ENCODE peak calls at places on chromosomes 5 and 9, in ten cellular contexts. F is ascending aorta; V is stomach; B is RWPE1; A is CD8-positive, alpha-beta memory T cell; H is HL-60; L is lower lobe of right lung; Y is uterus; P is SJSA1; G is Peyer's patch. X is an unnamed sample.

GRCh38 chr5:145975361-145976066 is 39.1 kb downstream of the SH3RF2 start:
- DNase-seq in G (no peak), P (peak; percentile 92), L (no peak), F (no peak), A (no peak), V (peak; percentile 37), B (peak; percentile 65), H (no peak), Y (no peak), X (no peak)

GRCh38 chr5:69491838-69492390 is 676 bp upstream of the OCLN start:
- DNase-seq in B (no peak), P (no peak), G (no peak), L (no peak), F (no peak), Y (no peak), H (no peak), A (no peak), V (no peak), X (no peak)

GRCh38 chr5:50593681-50594080 is 72.8 kb upstream of the PARP8 start:
- DNase-seq in F (no peak), L (no peak), H (no peak), P (no peak), B (no peak), A (peak; percentile 10), Y (no peak), V (no peak), G (peak; percentile 21), X (no peak)

GRCh38 chr9:121860744-121861143 is 209.3 kb downstream of the DAB2IP start:
- DNase-seq in F (no peak), G (no peak), Y (peak; percentile 63), L (no peak), V (no peak), A (no peak), B (no peak), P (peak; percentile 52), H (no peak), X (no peak)

GRCh38 chr5:124963236-124963929 is 216.9 kb upstream of the ZNF608 start:
- DNase-seq in Y (no peak), B (peak; percentile 75), P (no peak), A (no peak), L (no peak), G (no peak), V (no peak), F (no peak), H (peak; percentile 72), X (no peak)

GRCh38 chr5:135450328-135450727 is 1.8 kb downstream of the TIFAB start:
- DNase-seq in F (no peak), H (no peak), L (no peak), V (peak; percentile 17), A (no peak), Y (no peak), G (no peak), P (no peak), B (no peak), X (no peak)

GRCh38 chr5:111326551-111326950 is 102.4 kb downstream of the CAMK4 start:
- DNase-seq in B (no peak), H (no peak), V (no peak), G (no peak), F (no peak), Y (no peak), A (no peak), L (no peak), P (no peak), X (no peak)

GRCh38 chr5:173330856-173331206 is 2.6 kb upstream of the STC2 start:
- DNase-seq in B (no peak), P (no peak), V (no peak), Y (no peak), G (no peak), F (no peak), L (no peak), H (no peak), A (no peak), X (no peak)

GRCh38 chr5:157748740-157749461 is 5.4 kb downstream of the LSM11 start:
- DNase-seq in P (no peak), L (no peak), H (no peak), G (no peak), V (no peak), B (peak; percentile 64), A (no peak), Y (peak; percentile 54), F (no peak), X (no peak)

GRCh38 chr5:129541648-129542251 is 81.7 kb downstream of the ADAMTS19 start:
- DNase-seq in L (no peak), Y (no peak), A (no peak), V (no peak), P (no peak), H (no peak), B (peak; percentile 5), G (no peak), F (no peak), X (no peak)

GRCh38 chr5:10834695-10835094 is 73.7 kb upstream of the DAP start:
- DNase-seq in Y (no peak), L (no peak), F (no peak), P (no peak), V (no peak), H (no peak), B (no peak), G (no peak), A (no peak), X (no peak)

GRCh38 chr9:76419782-76420380 is 25.7 kb upstream of the RFK start:
- DNase-seq in F (no peak), G (no peak), H (no peak), V (no peak), L (no peak), P (no peak), A (no peak), B (peak; percentile 22), Y (no peak), X (no peak)

GRCh38 chr5:74166064-74166463 is 474.5 kb downstream of the ENC1 start:
- DNase-seq in B (no peak), G (no peak), P (no peak), Y (no peak), H (no peak), F (no peak), A (no peak), L (no peak), V (no peak), X (no peak)

GRCh38 chr5:50724-51499 is 41.1 kb upstream of the PLEKHG4B start:
- DNase-seq in H (no peak), V (no peak), L (no peak), F (no peak), A (no peak), Y (no peak), G (no peak), P (no peak), B (no peak), X (no peak)

GRCh38 chr9:130129425-130130061 is 42.7 kb upstream of the NCS1 start:
- DNase-seq in P (no peak), V (no peak), A (peak; percentile 6), G (no peak), B (no peak), H (no peak), F (no peak), Y (no peak), L (peak; percentile 33), X (no peak)

GRCh38 chr5:17723876-17724275 is 89.6 kb downstream of the TAF11L14 start:
- DNase-seq in F (no peak), P (no peak), A (no peak), V (no peak), H (no peak), B (no peak), Y (no peak), G (no peak), L (no peak), X (no peak)

GRCh38 chr9:128457207-128457606 is 1.4 kb downstream of the ODF2 start:
- DNase-seq in A (no peak), H (no peak), B (no peak), L (no peak), Y (no peak), F (no peak), P (no peak), G (no peak), V (no peak), X (peak; percentile 6)
- H3K27ac ChIP-seq in A (no peak overlapping the region), H (no peak overlapping the region), B (peak overlapping the region; percentile 91), L (no peak overlapping the region), Y (no peak overlapping the region), F (no peak overlapping the region), P (peak overlapping the region; percentile 65), G (no peak overlapping the region), V (peak overlapping the region; percentile 93), X (no peak overlapping the region)

DNA sequence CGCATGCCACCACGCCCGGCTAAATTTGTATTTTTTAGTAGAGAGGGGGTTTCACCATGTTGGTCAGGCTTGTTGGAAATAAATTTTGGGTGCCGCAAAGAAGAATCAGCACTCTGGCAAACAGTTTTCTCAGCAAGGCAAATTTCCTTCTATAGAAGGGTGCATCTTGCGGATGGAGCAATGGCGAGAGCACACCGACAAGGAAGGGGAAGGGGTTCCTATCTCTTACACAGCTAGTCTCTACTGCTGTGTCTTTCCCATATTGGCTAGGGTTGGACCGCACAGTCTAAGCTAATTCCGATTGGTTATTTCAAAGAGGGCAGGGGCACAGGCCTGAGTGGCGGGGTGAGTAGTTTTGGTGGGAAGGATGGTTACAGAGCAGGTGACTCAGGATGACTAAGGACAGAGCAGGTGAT is 707 bp downstream of the GTF3C5 start:
- DNase-seq in L (peak; percentile 10), A (no peak), Y (no peak), B (no peak), F (no peak), G (no peak), P (no peak), V (no peak), H (peak; percentile 52), X (no peak)
- H3K27ac ChIP-seq in L (peak overlapping the region; percentile 97), A (peak overlapping the region; percentile 87), Y (peak overlapping the region; percentile 87), B (peak overlapping the region; percentile 87), F (no peak overlapping the region), G (no peak overlapping the region), P (no peak overlapping the region), V (peak overlapping the region; percentile 89), H (peak overlapping the region; percentile 97), X (no peak overlapping the region)

GRCh38 chr5:62457071-62457470 is 44.5 kb downstream of the IPO11 start:
- DNase-seq in V (no peak), B (peak; percentile 51), P (no peak), G (no peak), F (no peak), L (no peak), Y (no peak), A (no peak), H (no peak), X (no peak)

GRCh38 chr5:62460578-62460983 is 48.0 kb downstream of the IPO11 start:
- DNase-seq in H (no peak), L (no peak), F (no peak), G (no peak), B (peak; percentile 23), A (no peak), Y (no peak), P (no peak), V (no peak), X (no peak)

GRCh38 chr5:62466228-62466627 is 53.7 kb downstream of the IPO11 start:
- DNase-seq in A (no peak), B (no peak), G (no peak), P (no peak), H (no peak), Y (no peak), L (no peak), F (no peak), V (no peak), X (no peak)

GRCh38 chr5:62461561-62461960 is 49.0 kb downstream of the IPO11 start:
- DNase-seq in V (no peak), H (no peak), F (no peak), Y (no peak), B (no peak), A (no peak), L (no peak), P (no peak), G (no peak), X (no peak)
- H3K27ac ChIP-seq in V (no peak overlapping the region), H (no peak overlapping the region), F (no peak overlapping the region), Y (no peak overlapping the region), B (no peak overlapping the region), A (no peak overlapping the region), L (no peak overlapping the region), P (no peak overlapping the region), G (no peak overlapping the region), X (no peak overlapping the region)

GRCh38 chr9:7784472-7784871 is 15.1 kb downstream of the DMAC1 start:
- DNase-seq in Y (no peak), B (no peak), H (no peak), L (no peak), F (no peak), G (no peak), A (no peak), P (no peak), V (no peak), X (no peak)
- H3K27ac ChIP-seq in Y (no peak overlapping the region), B (no peak overlapping the region), H (no peak overlapping the region), L (no peak overlapping the region), F (no peak overlapping the region), G (no peak overlapping the region), A (no peak overlapping the region), P (no peak overlapping the region), V (no peak overlapping the region), X (no peak overlapping the region)

X was measured in dorsolateral prefrontal cortex.